ENCODE peak calls at places on chromosomes 11 and 22, in five cellular contexts. V is CD8-positive, alpha-beta T cell; Q is cardiac muscle cell; U is CD8-positive, alpha-beta memory T cell; Y is GM23248. B is an unnamed sample.

GRCh38 chr11:69567951-69568808 is 72.8 kb upstream of the CCND1 start:
- DNase-seq in U (no peak), Q (no peak), V (no peak), Y (peak; percentile 44), B (no peak)

GRCh38 chr11:134573857-134574256 is 161.8 kb upstream of the B3GAT1 start:
- DNase-seq in Y (no peak), U (no peak), Q (no peak), V (no peak), B (no peak)

GRCh38 chr11:132054822-132055221 is 684.4 kb downstream of the NTM start:
- DNase-seq in Q (no peak), U (no peak), V (no peak), Y (peak; percentile 91), B (peak; percentile 12)

GRCh38 chr11:85694385-85694980 is 8.5 kb upstream of the CCDC89 start:
- DNase-seq in Y (peak; percentile 73), U (peak; percentile 28), Q (peak; percentile 24), V (no peak), B (no peak)

GRCh38 chr11:134476435-134477021 is 64.5 kb upstream of the B3GAT1 start:
- DNase-seq in V (no peak), Q (peak; percentile 85), Y (peak; percentile 5), U (no peak), B (no peak)

GRCh38 chr22:39316440-39317083 is 2.9 kb downstream of the RPL3 start:
- DNase-seq in Y (peak; percentile 95), V (peak; percentile 81), Q (peak; percentile 83), U (peak; percentile 76), B (peak; percentile 65)

GRCh38 chr11:58845342-58845741 is 838 bp upstream of the GLYATL2 start:
- DNase-seq in Y (no peak), U (no peak), V (no peak), Q (no peak), B (no peak)

GRCh38 chr22:22870577-22871398 is 16.8 kb upstream of the IGLL5 start:
- DNase-seq in Y (peak; percentile 9), V (no peak), Q (no peak), U (no peak), B (no peak)

GRCh38 chr22:25098445-25099081 is 101.1 kb upstream of the CRYBB3 start:
- DNase-seq in U (no peak), V (no peak), Q (no peak), Y (no peak), B (no peak)

GRCh38 chr11:123454060-123454651 is 24.1 kb downstream of the GRAMD1B start:
- DNase-seq in Y (peak; percentile 76), U (peak; percentile 48), V (peak; percentile 30), Q (no peak), B (peak; percentile 67)

GRCh38 chr11:94897330-94897768 is 76.0 kb downstream of the CWC15 start:
- DNase-seq in U (no peak), Q (peak; percentile 67), Y (peak; percentile 56), V (peak; percentile 36), B (no peak)

GRCh38 chr11:68678031-68678441 is 6.3 kb upstream of the GAL start:
- DNase-seq in Q (no peak), U (no peak), Y (no peak), V (no peak), B (no peak)

GRCh38 chr11:8361206-8361605 is 97.5 kb upstream of the LMO1 start:
- DNase-seq in Q (no peak), V (no peak), U (no peak), Y (no peak), B (no peak)

GRCh38 chr11:62543680-62544444 is 2.7 kb downstream of the AHNAK start:
- DNase-seq in V (peak; percentile 15), Q (no peak), U (no peak), Y (peak; percentile 57), B (no peak)

GRCh38 chr11:64759131-64759721 is 548 bp downstream of the PYGM start:
- DNase-seq in Q (peak; percentile 85), Y (no peak), V (no peak), U (no peak), B (no peak)

GRCh38 chr22:46036558-46037408 is 59.8 kb upstream of the WNT7B start:
- DNase-seq in V (peak; percentile 61), Y (peak; percentile 44), U (peak; percentile 55), Q (peak; percentile 39), B (no peak)

GRCh38 chr11:131486100-131486499 is 115.7 kb downstream of the NTM start:
- DNase-seq in U (no peak), Q (no peak), Y (peak; percentile 53), V (no peak), B (no peak)

GRCh38 chr11:105151936-105152554 is 12.5 kb upstream of the CARD18 start:
- DNase-seq in V (no peak), U (no peak), Q (no peak), Y (peak; percentile 56), B (no peak)

GRCh38 chr11:126109941-126110731 is 47.5 kb upstream of the CDON start:
- DNase-seq in V (no peak), Y (peak; percentile 89), Q (no peak), U (no peak), B (no peak)

GRCh38 chr11:47350315-47350714 is 2.2 kb downstream of the MYBPC3 start:
- DNase-seq in Q (no peak), Y (no peak), U (no peak), V (no peak), B (no peak)

GRCh38 chr22:35568751-35569725 is 28.4 kb downstream of the RASD2 start:
- DNase-seq in V (no peak), Y (peak; percentile 94), Q (no peak), U (no peak), B (no peak)

GRCh38 chr11:12585861-12586260 is 88.4 kb upstream of the TEAD1 start:
- DNase-seq in V (no peak), U (no peak), Q (no peak), Y (no peak), B (no peak)

GRCh38 chr11:115066111-115066660 is 387.9 kb downstream of the NXPE2 start:
- DNase-seq in U (no peak), V (no peak), Y (no peak), Q (no peak), B (no peak)

GRCh38 chr22:47782461-47783075 is 1020.1 kb downstream of the TBC1D22A start:
- DNase-seq in U (no peak), V (no peak), Q (no peak), Y (no peak), B (no peak)

GRCh38 chr22:39567135-39567946 is 3.2 kb upstream of the CACNA1I start:
- DNase-seq in V (peak; percentile 48), U (peak; percentile 20), Q (no peak), Y (no peak), B (peak; percentile 12)

GRCh38 chr11:64430570-64430969 is 71.6 kb downstream of the RPS6KA4 start:
- DNase-seq in Q (no peak), Y (no peak), U (no peak), V (no peak), B (no peak)

GRCh38 chr11:83014951-83015350 is 56.7 kb downstream of the RAB30 start:
- DNase-seq in Y (no peak), V (no peak), Q (no peak), U (no peak), B (no peak)

GRCh38 chr11:7098235-7098832 is 9.5 kb downstream of the RBMXL2 start:
- DNase-seq in V (no peak), U (peak; percentile 24), Q (peak; percentile 70), Y (peak; percentile 64), B (peak; percentile 6)

GRCh38 chr11:37506516-37506915 is 908.5 kb upstream of the RAG2 start:
- DNase-seq in Q (no peak), V (no peak), Y (no peak), U (no peak), B (no peak)
- H3K27ac ChIP-seq in Q (no peak overlapping the region), V (no peak overlapping the region), Y (no peak overlapping the region), U (no peak overlapping the region), B (no peak overlapping the region)

GRCh38 chr11:76188873-76189272 is 17.4 kb downstream of the WNT11 start:
- DNase-seq in V (no peak), U (no peak), Y (no peak), Q (no peak), B (no peak)

GRCh38 chr11:76186776-76187279 is 19.5 kb downstream of the WNT11 start:
- DNase-seq in Q (peak; percentile 36), Y (no peak), V (no peak), U (no peak), B (no peak)

GRCh38 chr11:76185931-76186401 is 20.3 kb downstream of the WNT11 start:
- DNase-seq in U (no peak), Q (peak; percentile 49), Y (peak; percentile 16), V (no peak), B (no peak)

GRCh38 chr11:76184551-76184993 is 21.7 kb downstream of the WNT11 start:
- DNase-seq in Q (no peak), U (no peak), Y (no peak), V (no peak), B (no peak)

DNA sequence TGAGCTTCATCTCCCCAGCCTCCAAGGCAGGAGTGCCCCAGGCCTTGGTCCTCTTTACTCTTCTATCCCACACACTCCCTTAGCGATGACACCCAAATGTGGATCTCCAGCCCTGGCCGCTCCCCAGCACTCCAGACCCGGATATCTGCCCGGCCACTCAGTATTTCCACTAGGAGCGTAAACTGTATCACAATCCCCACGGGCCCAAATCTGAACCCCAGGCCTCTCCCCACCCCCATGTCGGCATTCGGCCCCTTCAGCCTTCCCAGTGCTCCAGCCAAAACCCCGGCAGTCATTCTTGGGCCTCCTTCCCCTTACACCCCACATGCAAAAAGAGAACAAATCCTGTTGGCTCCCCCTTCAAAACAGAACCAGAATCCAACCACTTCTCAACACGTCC is 20.8 kb downstream of the WNT11 start:
- DNase-seq in Q (no peak), V (no peak), U (no peak), Y (no peak), B (no peak)
- H3K27ac ChIP-seq in Q (peak overlapping the region; percentile 52), V (no peak overlapping the region), U (no peak overlapping the region), Y (no peak overlapping the region), B (no peak overlapping the region)

GRCh38 chr11:45535033-45535432 is 130.4 kb downstream of the CHST1 start:
- DNase-seq in Q (no peak), U (no peak), V (no peak), Y (no peak), B (no peak)

GRCh38 chr11:45541693-45542434 is 123.6 kb downstream of the CHST1 start:
- DNase-seq in Y (no peak), U (no peak), V (no peak), Q (no peak), B (no peak)

GRCh38 chr11:45538363-45538762 is 127.1 kb downstream of the CHST1 start:
- DNase-seq in U (no peak), Q (no peak), V (no peak), Y (no peak), B (no peak)

GRCh38 chr11:45537617-45538016 is 127.8 kb downstream of the CHST1 start:
- DNase-seq in Y (peak; percentile 49), U (no peak), Q (no peak), V (no peak), B (no peak)

GRCh38 chr11:45538939-45539338 is 126.5 kb downstream of the CHST1 start:
- DNase-seq in Y (peak; percentile 38), U (no peak), V (no peak), Q (no peak), B (no peak)
- H3K27ac ChIP-seq in Y (no peak overlapping the region), U (no peak overlapping the region), V (no peak overlapping the region), Q (no peak overlapping the region), B (no peak overlapping the region)

DNA sequence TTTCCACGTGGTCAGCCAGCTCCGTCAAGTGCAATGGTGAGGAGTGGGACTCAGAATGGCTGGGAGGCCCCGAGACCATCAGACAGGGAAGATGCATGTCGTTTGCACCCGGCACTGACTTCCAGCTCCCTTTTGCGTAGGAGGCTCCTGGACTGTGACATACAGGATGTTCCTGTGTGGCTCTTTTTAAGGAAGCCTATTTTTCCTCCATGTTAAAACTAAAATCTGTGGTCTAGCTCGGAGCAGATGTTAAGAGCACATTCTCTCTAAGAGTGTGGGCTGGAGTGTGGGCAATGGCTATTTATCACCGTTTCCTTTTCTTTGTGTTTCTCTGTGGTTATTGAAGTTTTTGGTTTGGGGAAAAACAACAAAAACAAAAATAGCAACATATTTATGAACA is 40.9 kb upstream of the AMPD3 start:
- DNase-seq in Q (no peak), Y (no peak), V (no peak), U (no peak), B (no peak)
- H3K27ac ChIP-seq in Q (no peak overlapping the region), Y (peak overlapping the region; percentile 24), V (no peak overlapping the region), U (no peak overlapping the region), B (no peak overlapping the region)